ENCODE peak calls at places on chromosome 13, in nine cellular contexts. U is left kidney; R is activated naive CD8-positive, alpha-beta T cell treated with anti-CD3 and anti-CD28 coated beads, Interleukin-2, amount 50 U/mL, for 24 hours; C is HFFc6; Q is T-helper 1 cell; O is heart left ventricle; S is CD8-positive, alpha-beta memory T cell; L is EL; N is NK-92 treated with Interleukin-12 subunit alpha and Interleukin-12 subunit beta, amount 100 ng/mL, for 24 hours. T is an unnamed sample.
A peak's percentile ranks its signal among the peaks of the same experiment; 100 is the strongest.

GRCh38 chr13:53137777-53138176 is 109.2 kb downstream of the OLFM4 start:
- DNase-seq in U (no peak), R (no peak), C (peak; percentile 13), Q (no peak), O (no peak), S (no peak), L (peak; percentile 90), N (no peak), T (no peak)

GRCh38 chr13:114021464-114022308 is 47.8 kb upstream of the C13orf46 start:
- DNase-seq in U (no peak), R (no peak), C (no peak), Q (no peak), O (no peak), S (no peak), L (no peak), N (no peak), T (no peak)

GRCh38 chr13:105972811-105973590 is 562.5 kb downstream of the EFNB2 start:
- DNase-seq in U (peak; percentile 38), R (no peak), C (no peak), Q (no peak), O (no peak), S (no peak), L (peak; percentile 30), N (no peak), T (no peak)

GRCh38 chr13:93942016-93942415 is 537.5 kb downstream of the DCT start:
- DNase-seq in U (no peak), R (no peak), C (no peak), Q (no peak), O (no peak), S (no peak), L (peak; percentile 4), N (no peak), T (no peak)

GRCh38 chr13:94079876-94080275 is 399.6 kb downstream of the DCT start:
- DNase-seq in U (no peak), R (no peak), C (no peak), Q (no peak), O (no peak), S (no peak), L (peak; percentile 47), N (no peak), T (no peak)

GRCh38 chr13:113093580-113094409 is 11.8 kb upstream of the F7 start:
- DNase-seq in U (peak; percentile 49), R (no peak), C (no peak), Q (no peak), O (no peak), S (peak; percentile 26), L (no peak), N (no peak), T (no peak)

GRCh38 chr13:94479559-94480095 is at the start of gene DCT:
- DNase-seq in U (peak; percentile 7), R (no peak), C (no peak), Q (no peak), O (no peak), S (no peak), L (no peak), N (no peak), T (no peak)

GRCh38 chr13:42875448-42876269 is 94.3 kb downstream of the FAM216B start:
- DNase-seq in U (peak; percentile 69), R (no peak), C (no peak), Q (no peak), O (no peak), S (no peak), L (no peak), N (no peak), T (peak; percentile 12)

GRCh38 chr13:47661076-47661475 is 340.0 kb downstream of the SUCLA2 start:
- DNase-seq in U (no peak), R (no peak), C (peak; percentile 50), Q (no peak), O (no peak), S (no peak), L (peak; percentile 93), N (no peak), T (no peak)

GRCh38 chr13:114130131-114130707 is 2.2 kb downstream of the RASA3 start:
- DNase-seq in U (no peak), R (no peak), C (no peak), Q (no peak), O (no peak), S (no peak), L (peak; percentile 17), N (no peak), T (no peak)

GRCh38 chr13:46168341-46168740 is 13.6 kb downstream of the LCP1 start:
- DNase-seq in U (peak; percentile 81), R (peak; percentile 55), C (no peak), Q (peak; percentile 42), O (no peak), S (peak; percentile 59), L (peak; percentile 11), N (no peak), T (no peak)

GRCh38 chr13:39635564-39635963 is 19.9 kb upstream of the COG6 start:
- DNase-seq in U (no peak), R (no peak), C (no peak), Q (no peak), O (no peak), S (no peak), L (no peak), N (no peak), T (no peak)

GRCh38 chr13:49840266-49840665 is 47.8 kb upstream of the KPNA3 start:
- DNase-seq in U (peak; percentile 32), R (no peak), C (no peak), Q (no peak), O (no peak), S (no peak), L (no peak), N (no peak), T (no peak)

GRCh38 chr13:30744056-30744684 is 8.8 kb downstream of the ALOX5AP start:
- DNase-seq in U (no peak), R (peak; percentile 79), C (no peak), Q (peak; percentile 78), O (no peak), S (peak; percentile 95), L (peak; percentile 64), N (peak; percentile 95), T (peak; percentile 82)

T was measured in GM13977.